ENCODE peak calls at places on chromosome X, in four cellular contexts. One of them, this sample, is unnamed.
A peak's percentile ranks its signal among the peaks of the same experiment; 100 is the strongest.

GRCh38 chrX:24424948-24425347 is 40.1 kb upstream of the PDK3 start:
- DNase-seq in T-cell: no peak
- DNase-seq in GM20000: no peak
- DNase-seq in HEK293T: no peak
- DNase-seq in this sample: no peak

GRCh38 chrX:75230296-75230695 is 43.6 kb upstream of the UPRT start:
- DNase-seq in T-cell: no peak
- DNase-seq in GM20000: no peak
- DNase-seq in HEK293T: no peak
- DNase-seq in this sample: no peak

GRCh38 chrX:4570141-4570540 is 856.7 kb upstream of the PRKX start:
- DNase-seq in T-cell: no peak
- DNase-seq in GM20000: no peak
- DNase-seq in HEK293T: no peak
- DNase-seq in this sample: no peak

GRCh38 chrX:19840899-19841648 is 46.3 kb downstream of the SH3KBP1 start:
- DNase-seq in T-cell: peak; percentile 30
- DNase-seq in GM20000: no peak
- DNase-seq in HEK293T: no peak
- DNase-seq in this sample: no peak

GRCh38 chrX:65581661-65582339 is 47.2 kb upstream of the LAS1L start:
- DNase-seq in T-cell: peak; percentile 36
- DNase-seq in GM20000: peak; percentile 52
- DNase-seq in HEK293T: peak; percentile 72
- DNase-seq in this sample: peak; percentile 42

GRCh38 chrX:110853610-110854009 is 58.0 kb upstream of the CHRDL1 start:
- DNase-seq in T-cell: no peak
- DNase-seq in GM20000: no peak
- DNase-seq in HEK293T: peak; percentile 43
- DNase-seq in this sample: no peak

GRCh38 chrX:31832263-31832662 is 760.4 kb upstream of the FTHL17 start:
- DNase-seq in T-cell: no peak
- DNase-seq in GM20000: no peak
- DNase-seq in HEK293T: no peak
- DNase-seq in this sample: no peak

GRCh38 chrX:56385336-56385735 is 153.2 kb downstream of the KLF8 start:
- DNase-seq in T-cell: peak; percentile 21
- DNase-seq in GM20000: no peak
- DNase-seq in HEK293T: no peak
- DNase-seq in this sample: no peak

GRCh38 chrX:12741416-12741815 is 49.8 kb upstream of the PRPS2 start:
- DNase-seq in T-cell: no peak
- DNase-seq in GM20000: no peak
- DNase-seq in HEK293T: no peak
- DNase-seq in this sample: no peak

GRCh38 chrX:130758072-130758471 is 144.9 kb downstream of the ENOX2 start:
- DNase-seq in T-cell: no peak
- DNase-seq in GM20000: no peak
- DNase-seq in HEK293T: no peak
- DNase-seq in this sample: no peak

GRCh38 chrX:45154462-45154861 is 46.2 kb downstream of the DIPK2B start:
- DNase-seq in T-cell: no peak
- DNase-seq in GM20000: no peak
- DNase-seq in HEK293T: no peak
- DNase-seq in this sample: no peak

GRCh38 chrX:5708209-5708608 is 520.5 kb downstream of the NLGN4X start:
- DNase-seq in T-cell: no peak
- DNase-seq in GM20000: no peak
- DNase-seq in HEK293T: no peak
- DNase-seq in this sample: no peak

GRCh38 chrX:154593201-154593600 is 8.3 kb downstream of the CTAG1A start:
- DNase-seq in T-cell: no peak
- DNase-seq in GM20000: no peak
- DNase-seq in HEK293T: no peak
- DNase-seq in this sample: no peak

GRCh38 chrX:16160729-16161128 is 6.6 kb upstream of the MAGEB17 start:
- DNase-seq in T-cell: no peak
- DNase-seq in GM20000: no peak
- DNase-seq in HEK293T: no peak
- DNase-seq in this sample: no peak

GRCh38 chrX:56813318-56813837 is 84.3 kb downstream of the NBDY start:
- DNase-seq in T-cell: peak; percentile 52
- DNase-seq in GM20000: no peak
- DNase-seq in HEK293T: no peak
- DNase-seq in this sample: no peak

GRCh38 chrX:11791090-11791489 is 33.1 kb downstream of the MSL3 start:
- DNase-seq in T-cell: no peak
- DNase-seq in GM20000: no peak
- DNase-seq in HEK293T: peak; percentile 11
- DNase-seq in this sample: no peak

GRCh38 chrX:135437867-135438733 is 16.4 kb downstream of the SMIM10L2A start:
- DNase-seq in T-cell: no peak
- DNase-seq in GM20000: no peak
- DNase-seq in HEK293T: peak; percentile 47
- DNase-seq in this sample: no peak